ENCODE peak calls at places on chromosomes 13 and 19, in five cellular contexts. One of them, this sample, is unnamed.

GRCh38 chr19:6059996-6060599 is 50.2 kb downstream of the RFX2 start:
- DNase-seq in GM10248: no peak
- DNase-seq in NCI-H187: no peak
- DNase-seq in amygdala: no peak
- DNase-seq in testis: peak; percentile 7
- DNase-seq in this sample: no peak

GRCh38 chr19:40216013-40216776 is 2.0 kb downstream of the TTC9B start:
- DNase-seq in GM10248: no peak
- DNase-seq in NCI-H187: no peak
- DNase-seq in amygdala: no peak
- DNase-seq in testis: no peak
- DNase-seq in this sample: no peak

GRCh38 chr13:112756967-112757758 is 67.3 kb downstream of the ATP11A start:
- DNase-seq in GM10248: no peak
- DNase-seq in NCI-H187: no peak
- DNase-seq in amygdala: peak; percentile 80
- DNase-seq in testis: peak; percentile 57
- DNase-seq in this sample: no peak

GRCh38 chr13:83881917-83882625 is at the start of gene SLITRK1:
- DNase-seq in GM10248: peak; percentile 18
- DNase-seq in NCI-H187: no peak
- DNase-seq in amygdala: peak; percentile 66
- DNase-seq in testis: peak; percentile 66
- DNase-seq in this sample: peak; percentile 87

GRCh38 chr19:3358392-3358918 is 7.9 kb upstream of the NFIC start:
- DNase-seq in GM10248: no peak
- DNase-seq in NCI-H187: no peak
- DNase-seq in amygdala: no peak
- DNase-seq in testis: no peak
- DNase-seq in this sample: no peak

GRCh38 chr19:45505151-45505995 is 1.9 kb upstream of the VASP start:
- DNase-seq in GM10248: no peak
- DNase-seq in NCI-H187: no peak
- DNase-seq in amygdala: no peak
- DNase-seq in testis: no peak
- DNase-seq in this sample: peak; percentile 54

GRCh38 chr19:52941941-52942370 is 18.7 kb upstream of the ZNF888 start:
- DNase-seq in GM10248: peak; percentile 12
- DNase-seq in NCI-H187: no peak
- DNase-seq in amygdala: no peak
- DNase-seq in testis: peak; percentile 28
- DNase-seq in this sample: peak; percentile 46

GRCh38 chr13:106029901-106030300 is 505.6 kb downstream of the EFNB2 start:
- DNase-seq in GM10248: no peak
- DNase-seq in NCI-H187: no peak
- DNase-seq in amygdala: no peak
- DNase-seq in testis: no peak
- DNase-seq in this sample: no peak

GRCh38 chr19:38841787-38842438 is 7.9 kb downstream of the HNRNPL start:
- DNase-seq in GM10248: no peak
- DNase-seq in NCI-H187: no peak
- DNase-seq in amygdala: no peak
- DNase-seq in testis: no peak
- DNase-seq in this sample: no peak

This sample was measured in EL.